ENCODE peak calls at places on chromosomes 16 and 17, in ten cellular contexts. One of them, this sample, is unnamed. For H3K27me3, the result is how much of the 10 kb centered on the place peaks cover.

GRCh38 chr17:18235743-18236256 is 10.4 kb downstream of the LLGL1 start:
- DNase-seq in upper lobe of left lung: no peak
- DNase-seq in stomach: no peak
- DNase-seq in ovary: no peak
- DNase-seq in esophagus muscularis mucosa: no peak
- DNase-seq in K562: no peak
- DNase-seq in sigmoid colon: no peak
- DNase-seq in suprapubic skin: peak
- DNase-seq in transverse colon: no peak
- DNase-seq in SK-N-SH: no peak
- DNase-seq in this sample: no peak

GRCh38 chr17:69240201-69240600 is 11.6 kb upstream of the ABCA10 start:
- DNase-seq in SK-N-SH: no peak
- DNase-seq in suprapubic skin: no peak
- DNase-seq in K562: no peak
- DNase-seq in sigmoid colon: no peak
- DNase-seq in ovary: no peak
- DNase-seq in transverse colon: no peak
- DNase-seq in upper lobe of left lung: no peak
- DNase-seq in esophagus muscularis mucosa: no peak
- DNase-seq in stomach: no peak
- DNase-seq in this sample: no peak

GRCh38 chr17:62714016-62714777 is 86.7 kb downstream of the MRC2 start:
- DNase-seq in stomach: no peak
- DNase-seq in SK-N-SH: no peak
- DNase-seq in ovary: peak
- DNase-seq in transverse colon: no peak
- DNase-seq in suprapubic skin: peak
- DNase-seq in sigmoid colon: peak
- DNase-seq in esophagus muscularis mucosa: no peak
- DNase-seq in K562: no peak
- DNase-seq in upper lobe of left lung: no peak
- DNase-seq in this sample: no peak

GRCh38 chr16:22357635-22357971 is 16.8 kb downstream of the CDR2 start:
- DNase-seq in ovary: no peak
- DNase-seq in upper lobe of left lung: no peak
- DNase-seq in sigmoid colon: no peak
- DNase-seq in esophagus muscularis mucosa: no peak
- DNase-seq in suprapubic skin: no peak
- DNase-seq in transverse colon: no peak
- DNase-seq in K562: no peak
- DNase-seq in SK-N-SH: no peak
- DNase-seq in stomach: no peak
- DNase-seq in this sample: no peak

GRCh38 chr16:86337581-86338402 is 172.5 kb upstream of the FOXF1 start:
- DNase-seq in transverse colon: no peak
- DNase-seq in suprapubic skin: no peak
- DNase-seq in stomach: no peak
- DNase-seq in ovary: no peak
- DNase-seq in esophagus muscularis mucosa: no peak
- DNase-seq in sigmoid colon: no peak
- DNase-seq in upper lobe of left lung: no peak
- DNase-seq in SK-N-SH: no peak
- DNase-seq in K562: no peak
- DNase-seq in this sample: no peak

GRCh38 chr17:11638700-11639265 is 40.5 kb downstream of the DNAH9 start:
- DNase-seq in transverse colon: no peak
- DNase-seq in upper lobe of left lung: no peak
- DNase-seq in SK-N-SH: no peak
- DNase-seq in ovary: no peak
- DNase-seq in K562: no peak
- DNase-seq in suprapubic skin: no peak
- DNase-seq in stomach: no peak
- DNase-seq in esophagus muscularis mucosa: peak
- DNase-seq in sigmoid colon: no peak
- DNase-seq in this sample: no peak

GRCh38 chr16:80899804-80900592 is 95.6 kb upstream of the CDYL2 start:
- DNase-seq in sigmoid colon: peak
- DNase-seq in transverse colon: peak
- DNase-seq in stomach: peak
- DNase-seq in ovary: peak
- DNase-seq in upper lobe of left lung: peak
- DNase-seq in suprapubic skin: peak
- DNase-seq in K562: no peak
- DNase-seq in SK-N-SH: peak
- DNase-seq in esophagus muscularis mucosa: no peak
- DNase-seq in this sample: peak

GRCh38 chr17:28901866-28902818 is 737 bp downstream of the DHRS13 start:
- DNase-seq in transverse colon: peak
- DNase-seq in ovary: peak
- DNase-seq in upper lobe of left lung: peak
- DNase-seq in K562: peak
- DNase-seq in sigmoid colon: no peak
- DNase-seq in esophagus muscularis mucosa: no peak
- DNase-seq in suprapubic skin: no peak
- DNase-seq in stomach: peak
- DNase-seq in SK-N-SH: peak
- DNase-seq in this sample: no peak

GRCh38 chr16:67356372-67356771 is 29.8 kb downstream of the LRRC36 start:
- DNase-seq in transverse colon: no peak
- DNase-seq in sigmoid colon: no peak
- DNase-seq in K562: no peak
- DNase-seq in SK-N-SH: no peak
- DNase-seq in upper lobe of left lung: no peak
- DNase-seq in esophagus muscularis mucosa: peak
- DNase-seq in stomach: no peak
- DNase-seq in ovary: no peak
- DNase-seq in suprapubic skin: no peak
- DNase-seq in this sample: no peak

GRCh38 chr17:61219460-61219859 is 180.2 kb upstream of the TBX2 start:
- DNase-seq in K562: no peak
- DNase-seq in transverse colon: no peak
- DNase-seq in suprapubic skin: no peak
- DNase-seq in upper lobe of left lung: no peak
- DNase-seq in SK-N-SH: peak
- DNase-seq in sigmoid colon: no peak
- DNase-seq in esophagus muscularis mucosa: no peak
- DNase-seq in stomach: no peak
- DNase-seq in ovary: no peak
- DNase-seq in this sample: no peak

GRCh38 chr16:13999895-14000425 is 71.2 kb upstream of the MRTFB start:
- DNase-seq in esophagus muscularis mucosa: no peak
- DNase-seq in upper lobe of left lung: no peak
- DNase-seq in ovary: no peak
- DNase-seq in suprapubic skin: no peak
- DNase-seq in stomach: no peak
- DNase-seq in SK-N-SH: no peak
- DNase-seq in transverse colon: no peak
- DNase-seq in sigmoid colon: no peak
- DNase-seq in K562: no peak
- DNase-seq in this sample: no peak

GRCh38 chr17:10613775-10614513 is 43.2 kb downstream of the MYH3 start:
- DNase-seq in sigmoid colon: no peak
- DNase-seq in K562: no peak
- DNase-seq in transverse colon: no peak
- DNase-seq in SK-N-SH: no peak
- DNase-seq in suprapubic skin: no peak
- DNase-seq in ovary: no peak
- DNase-seq in upper lobe of left lung: no peak
- DNase-seq in esophagus muscularis mucosa: no peak
- DNase-seq in stomach: no peak
- DNase-seq in this sample: no peak

GRCh38 chr17:69060835-69061234 is at the start of gene ABCA9:
- DNase-seq in stomach: no peak
- DNase-seq in transverse colon: no peak
- DNase-seq in K562: no peak
- DNase-seq in ovary: no peak
- DNase-seq in SK-N-SH: no peak
- DNase-seq in sigmoid colon: no peak
- DNase-seq in esophagus muscularis mucosa: no peak
- DNase-seq in suprapubic skin: no peak
- DNase-seq in upper lobe of left lung: no peak
- DNase-seq in this sample: no peak

GRCh38 chr17:34503804-34504203 is 75.6 kb upstream of the TMEM132E start:
- DNase-seq in sigmoid colon: no peak
- DNase-seq in upper lobe of left lung: peak
- DNase-seq in suprapubic skin: no peak
- DNase-seq in stomach: no peak
- DNase-seq in SK-N-SH: no peak
- DNase-seq in esophagus muscularis mucosa: no peak
- DNase-seq in transverse colon: peak
- DNase-seq in ovary: no peak
- DNase-seq in K562: no peak
- DNase-seq in this sample: no peak

GRCh38 chr16:11783319-11784047 is 13.6 kb downstream of the ZC3H7A start:
- DNase-seq in upper lobe of left lung: no peak
- DNase-seq in stomach: no peak
- DNase-seq in suprapubic skin: no peak
- DNase-seq in ovary: no peak
- DNase-seq in transverse colon: no peak
- DNase-seq in K562: peak
- DNase-seq in sigmoid colon: no peak
- DNase-seq in esophagus muscularis mucosa: no peak
- DNase-seq in SK-N-SH: no peak
- DNase-seq in this sample: no peak

GRCh38 chr16:56569971-56570370 is 5.1 kb downstream of the MT4 start:
- DNase-seq in ovary: no peak
- DNase-seq in suprapubic skin: no peak
- DNase-seq in esophagus muscularis mucosa: no peak
- DNase-seq in stomach: no peak
- DNase-seq in K562: no peak
- DNase-seq in SK-N-SH: no peak
- DNase-seq in upper lobe of left lung: no peak
- DNase-seq in sigmoid colon: peak
- DNase-seq in transverse colon: no peak
- DNase-seq in this sample: no peak

DNA sequence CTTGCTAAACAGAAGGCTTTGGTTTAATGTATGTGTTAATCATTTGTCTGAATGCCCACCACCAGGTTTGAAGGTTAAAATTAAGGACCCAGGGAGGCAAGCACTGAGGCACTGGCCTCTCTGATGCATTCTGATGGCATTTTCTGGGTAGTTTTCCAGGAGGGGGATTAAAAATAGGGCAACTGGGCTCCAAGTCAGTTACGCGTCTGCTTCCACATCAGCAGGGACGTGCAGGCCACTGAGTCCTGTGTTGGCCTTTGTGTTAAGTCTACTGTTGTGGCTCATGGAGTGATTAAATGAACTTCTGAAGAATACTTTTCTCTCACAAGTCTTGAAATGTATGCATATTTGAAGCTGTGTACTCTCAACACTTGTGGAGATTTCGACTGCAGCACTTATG is 26.9 kb downstream of the MARF1 start:
- DNase-seq in suprapubic skin: no peak
- DNase-seq in K562: no peak
- DNase-seq in upper lobe of left lung: no peak
- DNase-seq in stomach: no peak
- DNase-seq in SK-N-SH: no peak
- DNase-seq in esophagus muscularis mucosa: no peak
- DNase-seq in transverse colon: no peak
- DNase-seq in ovary: no peak
- DNase-seq in sigmoid colon: no peak
- DNase-seq in this sample: no peak
- H3K27me3 ChIP-seq in suprapubic skin: under half
- H3K27me3 ChIP-seq in K562: under half
- H3K27me3 ChIP-seq in upper lobe of left lung: under half
- H3K27me3 ChIP-seq in stomach: under half
- H3K27me3 ChIP-seq in SK-N-SH: under half
- H3K27me3 ChIP-seq in esophagus muscularis mucosa: under half
- H3K27me3 ChIP-seq in transverse colon: under half
- H3K27me3 ChIP-seq in ovary: under half
- H3K27me3 ChIP-seq in sigmoid colon: under half
- H3K27me3 ChIP-seq in this sample: under half

DNA sequence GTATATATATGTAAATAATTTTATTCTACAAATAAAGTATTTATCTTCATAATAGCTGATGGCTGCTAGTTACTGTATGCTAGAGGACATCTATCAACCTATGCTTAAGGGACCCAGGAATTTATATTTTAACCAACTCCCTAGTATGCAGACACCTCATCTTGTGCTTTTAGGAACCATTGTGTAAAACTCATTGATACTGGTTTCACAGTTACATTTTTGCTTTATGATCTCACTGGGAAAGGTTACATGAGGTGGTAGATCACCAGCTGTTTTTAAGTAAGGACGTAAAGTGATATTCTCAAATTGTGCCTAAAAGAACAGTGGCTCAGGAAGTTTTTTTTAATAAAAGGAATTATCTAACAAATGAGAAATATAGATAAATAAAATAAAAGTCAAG is 56.4 kb downstream of the VMP1 start:
- DNase-seq in suprapubic skin: no peak
- DNase-seq in sigmoid colon: no peak
- DNase-seq in transverse colon: no peak
- DNase-seq in stomach: no peak
- DNase-seq in upper lobe of left lung: no peak
- DNase-seq in SK-N-SH: no peak
- DNase-seq in esophagus muscularis mucosa: no peak
- DNase-seq in ovary: no peak
- DNase-seq in K562: no peak
- DNase-seq in this sample: no peak
- TF ChIP-seq EP300 in suprapubic skin: no peak
- TF ChIP-seq EP300 in sigmoid colon: no peak
- TF ChIP-seq EP300 in transverse colon: no peak
- TF ChIP-seq EP300 in stomach: no peak
- TF ChIP-seq EP300 in upper lobe of left lung: no peak
- TF ChIP-seq EP300 in SK-N-SH: no peak
- TF ChIP-seq EP300 in esophagus muscularis mucosa: no peak
- TF ChIP-seq EP300 in ovary: no peak
- TF ChIP-seq EP300 in K562: no peak
- TF ChIP-seq EP300 in this sample: no peak

DNA sequence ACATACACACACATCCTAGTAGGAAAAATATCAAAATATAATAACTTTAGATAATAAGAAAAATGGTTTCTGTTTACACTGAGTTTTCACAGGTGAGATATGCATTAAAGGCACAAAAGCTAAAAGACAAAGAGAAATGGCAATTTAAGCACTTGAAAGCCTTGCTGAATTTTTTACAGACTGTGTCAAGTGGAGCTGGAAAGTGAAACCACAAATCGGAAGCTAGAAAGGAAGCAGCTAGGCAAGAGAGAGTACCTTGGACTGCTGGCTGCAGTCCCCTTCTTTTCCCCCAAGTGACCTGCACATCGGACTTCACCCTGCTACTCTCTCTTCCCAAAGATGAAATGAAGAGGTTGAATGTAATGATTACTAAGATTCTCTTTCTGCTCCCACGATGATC is 135.1 kb downstream of the CDH13 start:
- DNase-seq in SK-N-SH: no peak
- DNase-seq in K562: no peak
- DNase-seq in esophagus muscularis mucosa: no peak
- DNase-seq in suprapubic skin: no peak
- DNase-seq in sigmoid colon: no peak
- DNase-seq in stomach: no peak
- DNase-seq in ovary: no peak
- DNase-seq in transverse colon: no peak
- DNase-seq in upper lobe of left lung: no peak
- DNase-seq in this sample: no peak
- H3K4me3 ChIP-seq in SK-N-SH: peak
- H3K4me3 ChIP-seq in K562: no peak
- H3K4me3 ChIP-seq in esophagus muscularis mucosa: peak
- H3K4me3 ChIP-seq in suprapubic skin: peak
- H3K4me3 ChIP-seq in sigmoid colon: peak
- H3K4me3 ChIP-seq in stomach: no peak
- H3K4me3 ChIP-seq in ovary: peak
- H3K4me3 ChIP-seq in transverse colon: no peak
- H3K4me3 ChIP-seq in upper lobe of left lung: no peak
- H3K4me3 ChIP-seq in this sample: no peak

GRCh38 chr17:48954300-48954755 is 9.7 kb upstream of the SNF8 start:
- DNase-seq in upper lobe of left lung: no peak
- DNase-seq in K562: peak
- DNase-seq in esophagus muscularis mucosa: no peak
- DNase-seq in stomach: no peak
- DNase-seq in sigmoid colon: no peak
- DNase-seq in suprapubic skin: no peak
- DNase-seq in ovary: no peak
- DNase-seq in SK-N-SH: no peak
- DNase-seq in transverse colon: peak
- DNase-seq in this sample: no peak
- H3K27me3 ChIP-seq in upper lobe of left lung: under half
- H3K27me3 ChIP-seq in K562: under half
- H3K27me3 ChIP-seq in esophagus muscularis mucosa: under half
- H3K27me3 ChIP-seq in stomach: under half
- H3K27me3 ChIP-seq in sigmoid colon: under half
- H3K27me3 ChIP-seq in suprapubic skin: half or more
- H3K27me3 ChIP-seq in ovary: under half
- H3K27me3 ChIP-seq in SK-N-SH: under half
- H3K27me3 ChIP-seq in transverse colon: half or more
- H3K27me3 ChIP-seq in this sample: under half

This sample was measured in tibial nerve.